ENCODE peak calls at places on chromosomes 3 and 15, in ten cellular contexts. U is activated CD4-positive, alpha-beta T cell treated with anti-CD3 and anti-CD28 coated beads for 36 hours; A is GDM1; G is astrocyte of the spinal cord; V is AG09319; O is H4; F is T-helper 1 cell; M is activated naive CD4-positive, alpha-beta T cell treated with anti-CD3 and anti-CD28 coated beads, Interleukin-2, amount 10 ng/mL, durations not matched to agents 7 days and 5 days; S is endothelial cell; D is Right ventricle myocardium superior. E is an unnamed sample.

GRCh38 chr3:189680723-189681122 is 49.5 kb downstream of the TP63 start:
- DNase-seq in O (no peak), V (no peak), A (no peak), G (no peak), F (no peak), U (no peak), M (no peak), S (no peak), D (no peak), E (no peak)

GRCh38 chr15:65917936-65918335 is 48.6 kb downstream of the RAB11A start:
- DNase-seq in U (no peak), S (no peak), G (no peak), D (no peak), A (no peak), V (no peak), O (no peak), F (no peak), M (no peak), E (no peak)

GRCh38 chr15:59315914-59316428 is 56.7 kb downstream of the MYO1E start:
- DNase-seq in D (no peak), A (no peak), G (peak; percentile 89), S (no peak), U (no peak), F (no peak), O (no peak), V (no peak), M (no peak), E (no peak)

GRCh38 chr3:173688216-173688842 is 290.8 kb downstream of the NLGN1 start:
- DNase-seq in G (peak; percentile 29), A (no peak), O (no peak), F (no peak), D (no peak), S (no peak), V (no peak), U (no peak), M (no peak), E (no peak)

GRCh38 chr3:15331606-15332404 is 581 bp downstream of the SH3BP5 start:
- DNase-seq in A (no peak), O (no peak), F (peak; percentile 48), D (peak; percentile 58), U (peak; percentile 63), M (peak; percentile 54), V (no peak), G (no peak), S (peak; percentile 9), E (no peak)

GRCh38 chr3:139263798-139264197 is 80.0 kb upstream of the MRPS22 start:
- DNase-seq in D (no peak), V (no peak), O (no peak), U (no peak), F (no peak), G (no peak), S (no peak), A (no peak), M (no peak), E (no peak)

GRCh38 chr3:172273378-172273777 is 174.9 kb downstream of the GHSR start:
- DNase-seq in V (no peak), S (no peak), F (no peak), M (no peak), U (no peak), O (no peak), D (no peak), A (no peak), G (no peak), E (no peak)

GRCh38 chr15:32718822-32719716 is 1.3 kb downstream of the GREM1 start:
- DNase-seq in D (no peak), A (no peak), O (no peak), U (peak; percentile 17), F (no peak), S (peak; percentile 22), G (peak; percentile 34), M (no peak), V (no peak), E (no peak)

GRCh38 chr3:28239108-28239507 is 2.3 kb upstream of the CMC1 start:
- DNase-seq in U (no peak), S (no peak), A (no peak), M (no peak), F (no peak), D (no peak), V (no peak), O (no peak), G (no peak), E (no peak)

GRCh38 chr15:60272623-60273022 is 125.2 kb downstream of the ANXA2 start:
- DNase-seq in D (no peak), S (no peak), V (no peak), M (no peak), A (no peak), F (no peak), G (no peak), U (no peak), O (no peak), E (no peak)

GRCh38 chr3:23325466-23326065 is 122.4 kb downstream of the UBE2E2 start:
- DNase-seq in M (no peak), A (no peak), O (no peak), D (no peak), G (peak; percentile 12), V (no peak), U (no peak), F (no peak), S (no peak), E (no peak)

GRCh38 chr15:91948001-91948608 is 94.6 kb downstream of the SLCO3A1 start:
- DNase-seq in U (no peak), F (no peak), A (no peak), M (no peak), D (no peak), G (peak; percentile 39), V (no peak), O (peak; percentile 74), S (no peak), E (no peak)

GRCh38 chr3:110069641-110070538 is 732.5 kb upstream of the DPPA4 start:
- DNase-seq in G (peak; percentile 80), V (peak; percentile 25), U (no peak), S (no peak), O (no peak), D (no peak), A (no peak), F (no peak), M (no peak), E (no peak)

GRCh38 chr3:180409170-180409569 is 192.8 kb upstream of the TTC14 start:
- DNase-seq in G (no peak), D (no peak), F (no peak), V (no peak), O (no peak), A (no peak), U (no peak), S (no peak), M (no peak), E (no peak)

GRCh38 chr15:100914876-100915275 is 4.3 kb upstream of the LRRK1 start:
- DNase-seq in A (no peak), U (no peak), G (no peak), D (no peak), M (no peak), F (no peak), S (peak; percentile 25), O (no peak), V (no peak), E (no peak)

GRCh38 chr3:152825566-152825965 is 9.4 kb upstream of the P2RY1 start:
- DNase-seq in S (no peak), M (no peak), O (no peak), A (no peak), G (no peak), F (no peak), U (no peak), D (no peak), V (no peak), E (no peak)

GRCh38 chr15:21260966-21261395 is 179.3 kb downstream of the POTEB3 start:
- DNase-seq in O (peak; percentile 38), G (peak; percentile 1), S (no peak), V (no peak), F (no peak), M (no peak), D (peak; percentile 42), A (no peak), U (no peak), E (no peak)

GRCh38 chr3:71132995-71133730 is 450.4 kb downstream of the FOXP1 start:
- DNase-seq in O (peak; percentile 21), G (no peak), A (no peak), U (no peak), F (no peak), S (no peak), D (no peak), M (no peak), V (no peak), E (no peak)

GRCh38 chr15:68833734-68834334 is 13.1 kb upstream of the ANP32A start:
- DNase-seq in V (no peak), M (peak; percentile 73), G (no peak), U (peak; percentile 18), S (no peak), D (no peak), A (no peak), F (no peak), O (no peak), E (no peak)

GRCh38 chr15:38577405-38577987 is 12.9 kb upstream of the RASGRP1 start:
- DNase-seq in O (no peak), S (no peak), M (no peak), G (no peak), F (no peak), U (no peak), D (no peak), A (no peak), V (no peak), E (no peak)

GRCh38 chr3:152199069-152199838 is 69.5 kb upstream of the MBNL1 start:
- DNase-seq in A (no peak), V (no peak), G (no peak), F (no peak), S (no peak), M (peak; percentile 41), D (no peak), U (no peak), O (no peak), E (no peak)

GRCh38 chr15:33587773-33588172 is 277.0 kb downstream of the RYR3 start:
- DNase-seq in G (peak; percentile 77), A (no peak), S (no peak), O (peak; percentile 68), F (no peak), V (no peak), M (no peak), U (no peak), D (no peak), E (no peak)

GRCh38 chr15:22868928-22869327 is 30.5 kb downstream of the NIPA2 start:
- DNase-seq in U (no peak), O (no peak), F (no peak), S (no peak), V (no peak), M (no peak), A (no peak), D (no peak), G (no peak), E (no peak)

E was measured in brain pericyte.